ENCODE peak calls at places on chromosomes 13 and 19, in five cellular contexts. P is A549, A is transverse colon, L is H1, E is stomach. N is an unnamed sample.
A peak's percentile ranks its signal among the peaks of the same experiment; 100 is the strongest.

GRCh38 chr19:28581468-28581770 is 631.5 kb downstream of the UQCRFS1 start:
- DNase-seq in P (no peak), A (no peak), L (no peak), E (no peak), N (no peak)

GRCh38 chr13:26340812-26341211 is 86.9 kb downstream of the CDK8 start:
- DNase-seq in P (no peak), A (no peak), L (no peak), E (no peak), N (no peak)

GRCh38 chr19:40542197-40542859 is 34.3 kb upstream of the SHKBP1 start:
- DNase-seq in P (no peak), A (peak; percentile 53), L (no peak), E (peak; percentile 32), N (peak; percentile 95)

GRCh38 chr19:47414469-47414868 is 4.9 kb downstream of the MEIS3 start:
- DNase-seq in P (no peak), A (no peak), L (peak; percentile 70), E (no peak), N (no peak)

GRCh38 chr19:33488826-33489225 is 32.8 kb downstream of the PEPD start:
- DNase-seq in P (no peak), A (no peak), L (no peak), E (no peak), N (no peak)

GRCh38 chr13:36357692-36358091 is 11.5 kb upstream of the SPART start:
- DNase-seq in P (no peak), A (no peak), L (no peak), E (no peak), N (peak; percentile 58)

GRCh38 chr19:7137120-7137519 is 67.6 kb downstream of the ZNF557 start:
- DNase-seq in P (no peak), A (no peak), L (no peak), E (no peak), N (no peak)

GRCh38 chr13:50129065-50129922 is 114.0 kb downstream of the KCNRG start:
- DNase-seq in P (no peak), A (no peak), L (peak; percentile 65), E (no peak), N (no peak)

GRCh38 chr13:36347826-36348225 is 1.6 kb upstream of the SPART start:
- DNase-seq in P (no peak), A (no peak), L (no peak), E (no peak), N (no peak)

GRCh38 chr13:37869756-37870488 is at the start of gene TRPC4:
- DNase-seq in P (peak; percentile 1), A (peak; percentile 20), L (peak; percentile 78), E (peak; percentile 31), N (peak; percentile 44)

GRCh38 chr19:8004723-8005513 is 523 bp downstream of the ELAVL1 start:
- DNase-seq in P (no peak), A (no peak), L (no peak), E (no peak), N (no peak)

GRCh38 chr19:38277549-38277948 is 13.2 kb downstream of the SPINT2 start:
- DNase-seq in P (no peak), A (no peak), L (no peak), E (no peak), N (no peak)

GRCh38 chr19:31262673-31263308 is 86.4 kb downstream of the TSHZ3 start:
- DNase-seq in P (no peak), A (no peak), L (no peak), E (peak; percentile 17), N (peak; percentile 27)

GRCh38 chr13:40629678-40630384 is 36.6 kb downstream of the FOXO1 start:
- DNase-seq in P (no peak), A (no peak), L (no peak), E (no peak), N (no peak)

GRCh38 chr19:41691268-41691970 is 3.3 kb upstream of the CEACAM7 start:
- DNase-seq in P (peak; percentile 76), A (peak; percentile 62), L (peak; percentile 58), E (peak; percentile 45), N (no peak)

GRCh38 chr13:59643906-59644626 is 519.7 kb downstream of the DIAPH3 start:
- DNase-seq in P (no peak), A (no peak), L (no peak), E (no peak), N (no peak)

GRCh38 chr13:30125422-30126073 is 181.8 kb downstream of the KATNAL1 start:
- DNase-seq in P (peak; percentile 31), A (no peak), L (no peak), E (peak; percentile 58), N (no peak)

DNA sequence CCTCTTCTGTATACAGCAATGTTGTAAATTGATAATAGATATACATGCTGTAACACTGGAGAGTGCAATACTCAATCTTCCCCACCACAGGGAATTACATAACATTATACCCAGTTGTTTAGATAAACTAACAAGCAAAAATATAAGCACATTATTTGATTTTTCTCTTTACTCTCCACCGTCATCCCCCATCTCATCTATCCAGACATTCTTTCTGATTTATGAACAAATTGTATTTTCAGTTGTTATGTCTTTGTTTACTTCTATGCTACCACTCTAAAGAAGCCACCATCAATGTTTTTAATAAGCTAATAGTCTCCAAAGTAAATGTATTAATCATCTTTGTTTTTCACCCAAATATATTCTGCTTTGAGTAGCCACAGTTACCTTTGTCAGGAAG is 490.7 kb upstream of the GPC6 start:
- DNase-seq in P (no peak), A (no peak), L (no peak), E (no peak), N (no peak)
- TF ChIP-seq EP300 in P (no peak), A (no peak), L (no peak), E (no peak), N (no peak)

DNA sequence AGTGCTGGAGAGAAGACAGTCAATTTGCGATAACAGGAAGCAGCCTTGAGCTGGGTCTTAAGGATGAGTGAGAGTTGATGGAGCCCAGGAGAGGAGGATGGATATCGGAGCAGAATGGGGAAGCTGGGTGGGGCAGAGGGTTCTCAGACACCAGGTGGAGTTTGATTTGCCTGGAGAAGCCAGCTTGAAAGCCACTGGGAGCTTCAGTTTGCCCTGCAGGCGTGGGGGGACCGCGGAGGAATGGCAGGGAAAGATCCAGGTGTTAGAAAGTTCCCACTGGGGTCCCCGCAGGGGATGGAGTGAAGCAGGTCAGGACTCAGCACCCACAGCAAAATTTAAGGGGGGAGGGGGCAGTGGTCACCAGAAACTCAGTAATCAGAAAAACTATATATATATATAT is 887 bp upstream of the CDC42EP5 start:
- DNase-seq in P (no peak), A (no peak), L (no peak), E (no peak), N (no peak)
- H3K27ac ChIP-seq in P (no peak overlapping the region), A (peak overlapping the region; percentile 86), L (no peak overlapping the region), E (peak overlapping the region; percentile 80), N (no peak overlapping the region)

DNA sequence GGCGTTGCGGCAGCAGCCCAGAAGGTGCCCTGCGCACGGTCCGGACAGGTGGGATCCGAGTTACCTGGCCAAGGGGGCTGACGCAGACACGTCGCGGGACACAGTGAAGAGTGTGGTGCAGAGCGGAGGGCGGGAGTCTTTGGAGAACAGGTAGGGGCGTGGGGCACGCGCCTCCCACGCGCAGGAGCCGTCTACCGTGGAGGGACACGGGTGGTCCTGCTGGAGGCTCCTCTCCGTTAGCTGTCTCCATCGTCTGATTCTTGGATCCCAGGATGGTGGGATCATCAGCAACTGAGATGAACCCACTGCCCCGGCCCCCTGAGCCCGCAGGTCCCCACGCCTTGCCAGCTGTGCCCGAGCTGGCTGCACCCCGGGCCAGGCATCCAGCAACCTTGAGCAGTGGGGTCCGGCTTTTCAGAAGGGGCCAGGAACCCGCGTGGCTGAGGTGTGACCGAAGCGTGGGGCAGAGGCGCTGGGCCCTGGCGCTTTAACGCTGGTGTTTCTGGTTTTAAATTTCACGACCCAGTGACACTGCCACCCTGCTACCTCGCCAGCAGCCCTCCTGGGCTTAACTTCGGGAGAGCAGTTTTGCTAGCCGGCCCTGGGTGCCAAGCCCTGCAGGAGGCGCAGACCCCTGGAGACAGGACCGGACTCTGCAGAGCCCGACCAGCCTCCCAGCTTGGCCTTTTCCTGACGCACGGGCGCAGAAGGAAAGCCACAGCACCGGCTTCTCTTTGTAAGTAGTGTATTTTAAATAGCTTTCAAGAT is 7.3 kb downstream of the FGF22 start:
- DNase-seq in P (no peak), A (no peak), L (no peak), E (no peak), N (peak; percentile 23)
- TF ChIP-seq CTCF in P (no peak), A (no peak), L (no peak), E (no peak), N (no peak)

DNA sequence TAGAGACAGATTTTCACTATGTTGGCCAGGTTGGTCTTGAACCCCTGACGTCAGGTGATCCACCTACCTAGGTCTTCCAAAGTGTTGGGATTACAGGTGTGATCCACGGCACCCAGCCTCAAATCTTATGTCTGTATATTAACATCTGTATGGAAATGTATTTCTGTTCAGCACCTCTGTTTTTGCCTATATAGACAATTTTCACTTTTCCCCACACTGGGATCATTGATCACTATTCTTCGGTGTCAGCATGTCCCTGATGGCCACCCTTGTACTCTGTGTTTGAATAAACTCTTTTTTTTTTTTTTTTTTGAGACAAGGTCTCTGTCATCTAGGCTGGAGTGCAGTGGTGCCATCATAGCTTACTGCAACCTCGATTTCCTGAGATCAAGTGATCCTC is 3.2 kb upstream of the ZNF627 start:
- DNase-seq in P (no peak), A (no peak), L (no peak), E (no peak), N (no peak)
- TF ChIP-seq EP300 in P (no peak), A (no peak), L (no peak), E (no peak), N (no peak)

DNA sequence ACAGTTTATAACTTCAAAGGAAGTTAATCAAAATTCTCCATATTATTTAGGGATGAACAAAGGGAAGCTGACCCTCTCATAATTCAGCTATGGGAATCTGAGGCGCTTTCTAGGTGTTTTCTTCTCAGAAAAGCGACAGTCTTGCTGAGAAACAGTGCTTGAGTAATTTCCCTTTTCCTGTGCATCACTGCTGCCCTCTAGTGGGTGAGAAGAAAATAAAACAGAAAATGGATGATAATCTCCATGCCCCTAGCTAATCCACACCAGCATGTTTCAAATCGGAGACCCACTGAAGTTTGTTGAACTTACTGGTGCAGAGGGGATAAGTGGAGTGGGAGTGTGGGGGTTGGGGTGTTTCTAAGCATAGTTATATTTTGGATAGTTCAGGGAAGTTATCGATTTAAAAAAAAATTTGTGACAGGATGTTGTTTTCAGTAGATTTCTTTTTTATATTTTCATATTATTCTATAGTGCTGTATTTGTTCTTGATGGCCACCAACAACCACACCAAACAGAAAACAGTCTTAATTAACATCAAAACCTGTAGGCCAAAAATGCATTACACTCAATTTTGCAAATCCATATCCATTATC is 21.4 kb downstream of the LCP1 start:
- DNase-seq in P (peak; percentile 47), A (no peak), L (no peak), E (no peak), N (no peak)
- H3K27ac ChIP-seq in P (no peak overlapping the region), A (no peak overlapping the region), L (no peak overlapping the region), E (no peak overlapping the region), N (no peak overlapping the region)

GRCh38 chr19:58372311-58373133 is 8.3 kb downstream of the ZNF837 start:
- DNase-seq in P (no peak), A (no peak), L (no peak), E (no peak), N (peak; percentile 60)
- TF ChIP-seq CTCF in P (no peak), A (no peak), L (no peak), E (no peak), N (peak; percentile 7)